ENCODE peak calls at places on chromosomes 1 and 21, in six cellular contexts. D is prostate gland; U is stimulated activated CD4-positive, alpha-beta T cell treated with anti-CD3 and anti-CD28 coated beads, Interleukin-2, amount 100 ng/mL, for 48 hours; T is SK-N-DZ; S is mesenteric fat pad; R is naive B cell. Z is an unnamed sample.
A peak's percentile ranks its signal among the peaks of the same experiment; 100 is the strongest.

GRCh38 chr21:40923914-40924313 is 77.0 kb upstream of the DSCAM start:
- DNase-seq in T (no peak), U (no peak), R (no peak), D (no peak), S (no peak), Z (no peak)

GRCh38 chr1:204846546-204846945 is 24.1 kb upstream of the NFASC start:
- DNase-seq in U (no peak), S (no peak), R (no peak), D (no peak), T (no peak), Z (no peak)

GRCh38 chr1:229303855-229304254 is 32.9 kb downstream of the RAB4A start:
- DNase-seq in D (no peak), T (no peak), S (no peak), U (no peak), R (no peak), Z (no peak)

GRCh38 chr1:236063919-236064673 is 794 bp downstream of the NID1 start:
- DNase-seq in U (no peak), S (no peak), D (peak; percentile 12), T (no peak), R (peak; percentile 18), Z (peak; percentile 11)

GRCh38 chr1:213987876-213988638 is at the start of gene PROX1:
- DNase-seq in D (peak; percentile 87), T (peak; percentile 93), U (peak; percentile 24), S (no peak), R (no peak), Z (peak; percentile 78)

GRCh38 chr1:197027359-197027758 is 39.7 kb downstream of the F13B start:
- DNase-seq in T (no peak), D (no peak), R (no peak), U (no peak), S (no peak), Z (peak; percentile 51)

GRCh38 chr1:94597701-94598100 is 56.1 kb upstream of the F3 start:
- DNase-seq in T (no peak), U (no peak), D (no peak), S (no peak), R (no peak), Z (no peak)

GRCh38 chr21:45283019-45283610 is 4.6 kb downstream of the POFUT2 start:
- DNase-seq in S (peak; percentile 78), R (no peak), T (no peak), D (no peak), U (no peak), Z (no peak)

GRCh38 chr1:3336641-3337621 is 117.5 kb upstream of the ARHGEF16 start:
- DNase-seq in D (no peak), S (no peak), R (no peak), T (no peak), U (no peak), Z (no peak)

GRCh38 chr1:58584082-58584895 is 7.2 kb upstream of the TACSTD2 start:
- DNase-seq in T (no peak), R (no peak), D (peak; percentile 73), S (no peak), U (no peak), Z (peak; percentile 83)

GRCh38 chr1:11862890-11863289 is 4.1 kb upstream of the NPPB start:
- DNase-seq in R (no peak), D (no peak), U (no peak), T (no peak), S (no peak), Z (peak; percentile 24)

GRCh38 chr21:33080776-33081175 is 10.8 kb downstream of the OLIG1 start:
- DNase-seq in T (no peak), R (no peak), U (no peak), D (no peak), S (no peak), Z (no peak)

GRCh38 chr1:163201906-163202305 is 810 bp downstream of the RGS5 start:
- DNase-seq in U (no peak), S (no peak), T (no peak), R (no peak), D (no peak), Z (peak; percentile 17)

GRCh38 chr21:29230541-29231275 is 68.0 kb upstream of the BACH1 start:
- DNase-seq in R (no peak), T (no peak), U (no peak), D (no peak), S (no peak), Z (peak; percentile 20)

GRCh38 chr1:6962390-6962955 is 177.2 kb downstream of the CAMTA1 start:
- DNase-seq in R (no peak), D (no peak), S (no peak), T (no peak), U (peak; percentile 64), Z (peak; percentile 99)

GRCh38 chr1:51622455-51622913 is 5.6 kb downstream of the OSBPL9 start:
- DNase-seq in D (no peak), S (no peak), T (no peak), U (no peak), R (no peak), Z (peak; percentile 94)

GRCh38 chr1:241113557-241113956 is 243.4 kb downstream of the RGS7 start:
- DNase-seq in S (no peak), D (no peak), T (no peak), U (no peak), R (no peak), Z (no peak)

GRCh38 chr1:58968360-58968952 is 184.6 kb upstream of the JUN start:
- DNase-seq in R (peak; percentile 81), S (no peak), D (peak; percentile 78), U (no peak), T (peak; percentile 30), Z (peak; percentile 3)

GRCh38 chr1:200302192-200302892 is 107.5 kb downstream of the ZNF281 start:
- DNase-seq in U (peak; percentile 37), T (peak; percentile 5), D (peak; percentile 14), S (no peak), R (peak; percentile 71), Z (no peak)

GRCh38 chr1:47439151-47440051 is 1.6 kb downstream of the FOXD2 start:
- DNase-seq in S (no peak), U (no peak), R (no peak), T (no peak), D (no peak), Z (no peak)

GRCh38 chr1:9006956-9007615 is 19.1 kb downstream of the SLC2A7 start:
- DNase-seq in R (no peak), T (no peak), U (no peak), D (no peak), S (no peak), Z (no peak)

GRCh38 chr1:172883844-172884243 is 166.9 kb downstream of the TNFSF18 start:
- DNase-seq in T (no peak), S (no peak), D (no peak), U (no peak), R (no peak), Z (no peak)

GRCh38 chr1:116912846-116913245 is 3.1 kb downstream of the PTGFRN start:
- DNase-seq in U (no peak), S (no peak), R (no peak), D (no peak), T (no peak), Z (no peak)

GRCh38 chr1:182080955-182081582 is 19.6 kb upstream of the ZNF648 start:
- DNase-seq in T (peak; percentile 16), R (peak; percentile 10), S (no peak), U (no peak), D (peak; percentile 24), Z (peak; percentile 34)

GRCh38 chr1:12029720-12030339 is 10.5 kb downstream of the MIIP start:
- DNase-seq in S (no peak), R (no peak), U (no peak), D (no peak), T (no peak), Z (no peak)

GRCh38 chr1:225461533-225462428 is 33.9 kb upstream of the LBR start:
- DNase-seq in D (no peak), T (no peak), U (no peak), R (no peak), S (peak; percentile 83), Z (no peak)